ENCODE peak calls at places on chromosomes 11 and 22, in four cellular contexts. H is SK-N-SH, I is K562, X is HepG2. L is an unnamed sample.

GRCh38 chr11:124101722-124102121 is 13.5 kb upstream of the VWA5A start:
- DNase-seq in H (no peak), I (no peak), X (no peak), L (no peak)

GRCh38 chr22:44710474-44711235 is 8.7 kb downstream of the PRR5 start:
- DNase-seq in H (no peak), I (peak; percentile 34), X (no peak), L (no peak)

GRCh38 chr11:46026616-46027293 is 94.5 kb downstream of the PHF21A start:
- DNase-seq in H (no peak), I (no peak), X (no peak), L (no peak)

GRCh38 chr22:37491559-37492427 is 5.6 kb upstream of the MFNG start:
- DNase-seq in H (no peak), I (peak; percentile 24), X (no peak), L (no peak)

GRCh38 chr22:30877662-30878515 is 90.7 kb downstream of the MORC2 start:
- DNase-seq in H (peak; percentile 35), I (no peak), X (no peak), L (no peak)

GRCh38 chr22:47564651-47565050 is 802.2 kb downstream of the TBC1D22A start:
- DNase-seq in H (peak; percentile 62), I (peak; percentile 10), X (no peak), L (no peak)

GRCh38 chr11:77560605-77561004 is 29.1 kb upstream of the AQP11 start:
- DNase-seq in H (no peak), I (no peak), X (peak; percentile 6), L (no peak)

GRCh38 chr11:123856444-123856843 is 29.0 kb downstream of the TMEM225 start:
- DNase-seq in H (no peak), I (no peak), X (no peak), L (no peak)

GRCh38 chr11:7473702-7474101 is 11.6 kb upstream of the OLFML1 start:
- DNase-seq in H (no peak), I (no peak), X (no peak), L (peak; percentile 40)

GRCh38 chr11:3000032-3000961 is 8.2 kb upstream of the NAP1L4 start:
- DNase-seq in H (peak; percentile 88), I (no peak), X (no peak), L (no peak)

GRCh38 chr22:17489101-17489500 is 74.2 kb upstream of the SLC25A18 start:
- DNase-seq in H (no peak), I (no peak), X (no peak), L (no peak)

GRCh38 chr11:14073821-14074529 is 111.5 kb downstream of the SPON1 start:
- DNase-seq in H (no peak), I (no peak), X (no peak), L (no peak)

GRCh38 chr22:32951807-32952153 is 106.4 kb downstream of the SYN3 start:
- DNase-seq in H (peak; percentile 60), I (no peak), X (no peak), L (no peak)

GRCh38 chr11:67691149-67691548 is 16.7 kb upstream of the ALDH3B2 start:
- DNase-seq in H (no peak), I (no peak), X (no peak), L (no peak)

GRCh38 chr11:44535201-44535980 is 30.1 kb upstream of the CD82 start:
- DNase-seq in H (no peak), I (no peak), X (no peak), L (no peak)

GRCh38 chr22:19174106-19175025 is 4.2 kb downstream of the SLC25A1 start:
- DNase-seq in H (no peak), I (no peak), X (peak; percentile 57), L (peak; percentile 15)

GRCh38 chr22:49107561-49107960 is 720.1 kb downstream of the BRD1 start:
- DNase-seq in H (no peak), I (no peak), X (no peak), L (no peak)

GRCh38 chr22:43399338-43399979 is 12.4 kb upstream of the MPPED1 start:
- DNase-seq in H (peak; percentile 34), I (peak; percentile 74), X (peak; percentile 37), L (no peak)

GRCh38 chr11:72629266-72629665 is 45.0 kb downstream of the PDE2A start:
- DNase-seq in H (peak; percentile 89), I (no peak), X (no peak), L (no peak)

GRCh38 chr11:16784097-16784496 is 45.6 kb downstream of the C11orf58 start:
- DNase-seq in H (no peak), I (no peak), X (no peak), L (no peak)

GRCh38 chr11:16787035-16787744 is 48.7 kb downstream of the C11orf58 start:
- DNase-seq in H (no peak), I (no peak), X (no peak), L (no peak)

GRCh38 chr11:16784671-16785070 is 46.2 kb downstream of the C11orf58 start:
- DNase-seq in H (no peak), I (no peak), X (no peak), L (no peak)

GRCh38 chr11:16786131-16786530 is 47.7 kb downstream of the C11orf58 start:
- DNase-seq in H (no peak), I (no peak), X (peak; percentile 33), L (no peak)

GRCh38 chr11:16785520-16786128 is 47.2 kb downstream of the C11orf58 start:
- DNase-seq in H (peak; percentile 84), I (peak; percentile 78), X (peak; percentile 63), L (peak; percentile 17)
- TF ChIP-seq NFIC in H (no peak), I (no peak), X (no peak), L (no peak)

DNA sequence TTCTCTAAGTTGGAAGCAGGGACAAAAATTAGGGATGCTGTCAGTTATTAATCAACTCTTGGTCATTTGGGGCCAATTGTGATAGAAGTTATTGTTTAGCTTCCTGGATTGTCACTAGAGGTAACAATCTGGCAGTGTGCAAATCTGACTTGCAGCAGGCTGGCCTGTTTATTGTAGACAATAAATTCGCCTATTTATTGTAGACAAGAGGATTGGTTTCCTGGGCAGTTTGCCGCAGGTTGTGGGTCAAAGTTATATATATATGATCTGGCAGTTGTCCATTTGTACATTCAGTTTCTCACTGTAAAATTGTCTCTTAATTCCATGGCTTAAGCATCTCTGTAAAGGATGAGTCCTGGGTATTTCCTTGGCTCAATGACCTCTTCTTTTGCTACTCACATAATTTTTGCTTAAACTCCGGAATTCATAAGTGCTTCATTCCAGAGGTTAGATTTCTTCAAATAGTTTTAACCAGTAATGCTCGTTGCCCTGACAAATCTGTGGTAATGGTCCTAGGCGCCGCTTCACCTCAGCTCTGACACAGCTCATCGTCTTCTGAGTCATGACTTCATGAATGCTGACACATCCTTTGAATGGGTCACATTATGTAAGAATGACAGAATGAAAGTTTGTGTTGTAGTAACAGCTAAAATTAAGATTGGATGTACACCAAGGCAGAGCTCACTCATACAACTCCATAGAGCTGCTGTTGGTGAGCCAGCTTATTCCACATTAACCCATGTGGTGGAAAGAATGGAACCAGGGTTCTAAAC is 7.8 kb upstream of the MMP3 start:
- DNase-seq in H (no peak), I (no peak), X (no peak), L (no peak)
- TF ChIP-seq NFIC in H (peak; percentile 55), I (no peak), X (no peak), L (no peak)

GRCh38 chr11:47163898-47164297 is 12.8 kb downstream of the ARFGAP2 start:
- DNase-seq in H (no peak), I (no peak), X (no peak), L (no peak)
- TF ChIP-seq NFIC in H (no peak), I (no peak), X (no peak), L (no peak)

DNA sequence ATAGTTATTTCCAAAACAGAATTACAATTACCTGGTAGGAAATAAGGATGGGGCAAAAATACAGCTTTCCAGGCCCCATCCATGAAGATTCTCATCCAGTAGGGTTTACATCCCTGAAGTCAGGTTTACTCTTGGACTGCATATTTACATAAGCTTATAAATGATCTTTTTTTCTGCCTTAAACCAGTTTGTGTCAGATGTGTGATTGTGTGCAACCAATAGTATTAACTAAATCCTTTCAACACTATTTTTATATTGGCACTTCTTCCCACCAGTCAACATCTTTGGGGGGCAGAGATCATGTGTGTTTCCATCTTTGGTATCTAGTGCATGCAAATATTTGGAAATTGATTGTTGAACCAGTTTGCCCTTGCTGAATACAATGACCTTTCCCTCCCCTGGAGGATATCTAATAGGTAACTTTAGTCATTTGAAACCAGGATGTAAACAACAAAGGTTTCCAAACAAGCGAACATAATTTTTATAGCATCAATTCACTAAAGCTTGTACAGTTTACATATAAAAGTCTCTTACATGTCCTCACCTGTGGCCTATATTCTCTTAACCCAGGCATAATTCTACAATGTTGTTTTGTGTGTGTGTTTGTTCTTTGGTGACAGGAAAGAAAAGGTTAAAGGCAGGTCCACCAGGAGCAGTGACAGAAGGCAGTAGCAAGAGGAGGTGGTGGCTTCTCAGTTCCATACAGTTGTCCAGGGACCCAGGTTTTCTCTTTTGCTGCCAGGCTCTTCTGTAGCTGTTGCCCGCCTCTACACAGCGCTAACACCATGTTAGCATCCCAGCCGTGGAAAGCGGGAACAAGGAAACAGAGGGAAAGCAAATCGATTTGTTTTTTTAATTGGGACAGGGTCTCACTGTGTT is 1.7 kb upstream of the ME3 start:
- DNase-seq in H (no peak), I (no peak), X (no peak), L (no peak)
- TF ChIP-seq NFIC in H (no peak), I (no peak), X (no peak), L (no peak)

L was measured in GM12878.